ENCODE peak calls at places on chromosome 22, in six cellular contexts. X is activated CD4-positive, CD25-positive, alpha-beta regulatory T cell; W is NCI-H2029 treated with DMSO at 0.1 percent for 48 hours; G is IMR-90; V is HT1080; C is left ventricle myocardium inferior. Q is an unnamed sample.

GRCh38 chr22:40009231-40009769 is 14.5 kb downstream of the FAM83F start:
- DNase-seq in X (no peak), W (peak), G (peak), C (no peak), V (peak), Q (no peak)

GRCh38 chr22:22687638-22688500 is 43.5 kb downstream of the GGTLC2 start:
- DNase-seq in W (peak), X (no peak), G (peak), C (no peak), V (peak), Q (no peak)

GRCh38 chr22:43152355-43153071 is 1.2 kb downstream of the TSPO start:
- DNase-seq in V (peak), G (peak), W (no peak), X (peak), C (peak), Q (peak)

GRCh38 chr22:41752011-41752975 is 48.2 kb upstream of the CCDC134 start:
- DNase-seq in X (no peak), G (no peak), W (no peak), C (no peak), V (no peak), Q (no peak)

GRCh38 chr22:17086301-17086700 is 1.5 kb downstream of the IL17RA start:
- DNase-seq in X (no peak), W (no peak), G (no peak), V (no peak), C (no peak), Q (no peak)

GRCh38 chr22:46815896-46816721 is 53.7 kb downstream of the TBC1D22A start:
- DNase-seq in W (peak), V (peak), C (no peak), G (peak), X (no peak), Q (peak)

GRCh38 chr22:23216331-23217170 is 36.2 kb downstream of the BCR start:
- DNase-seq in G (no peak), V (no peak), W (no peak), X (no peak), C (no peak), Q (peak)

GRCh38 chr22:37713761-37714160 is 16.9 kb downstream of the TRIOBP start:
- DNase-seq in C (no peak), X (no peak), V (no peak), W (no peak), G (no peak), Q (no peak)

Q was measured in right lobe of liver.